ENCODE peak calls at places on chromosomes 2 and 18, in nine cellular contexts. C is retinal pigment epithelial cell, G is kidney, F is esophagus squamous epithelium, M is mammary epithelial cell, N is lower leg skin, T is endodermal cell, R is heart right ventricle, E is fibroblast of lung. H is an unnamed sample.

GRCh38 chr2:23711979-23712755 is 214.8 kb downstream of the ATAD2B start:
- DNase-seq in C (peak), G (no peak), F (no peak), M (no peak), N (no peak), T (peak), R (peak), E (peak), H (no peak)

GRCh38 chr18:62744076-62744705 is 28.9 kb downstream of the PHLPP1 start:
- DNase-seq in C (no peak), G (no peak), F (no peak), M (no peak), N (no peak), T (no peak), R (no peak), E (peak), H (no peak)

GRCh38 chr2:165009466-165009865 is 54.1 kb upstream of the SLC38A11 start:
- DNase-seq in C (no peak), G (no peak), F (no peak), M (peak), N (no peak), T (no peak), R (no peak), E (peak), H (peak)

GRCh38 chr18:47260138-47260923 is 8.9 kb upstream of the SKOR2 start:
- DNase-seq in C (no peak), G (peak), F (no peak), M (peak), N (no peak), T (peak), R (peak), E (peak), H (no peak)

GRCh38 chr18:10286580-10287150 is 167.8 kb upstream of the APCDD1 start:
- DNase-seq in C (no peak), G (no peak), F (no peak), M (no peak), N (no peak), T (no peak), R (no peak), E (no peak), H (no peak)

GRCh38 chr2:3405308-3405707 is 25.8 kb downstream of the TRAPPC12 start:
- DNase-seq in C (no peak), G (no peak), F (no peak), M (no peak), N (no peak), T (no peak), R (no peak), E (no peak), H (no peak)

GRCh38 chr18:31419457-31419932 is 28.0 kb upstream of the DSG3 start:
- DNase-seq in C (no peak), G (no peak), F (no peak), M (peak), N (no peak), T (peak), R (no peak), E (no peak), H (no peak)

GRCh38 chr2:159157361-159158045 is 129.0 kb downstream of the WDSUB1 start:
- DNase-seq in C (no peak), G (no peak), F (no peak), M (peak), N (no peak), T (no peak), R (no peak), E (no peak), H (no peak)

GRCh38 chr18:48049757-48050156 is 119.3 kb upstream of the SMAD2 start:
- DNase-seq in C (no peak), G (peak), F (no peak), M (peak), N (no peak), T (no peak), R (no peak), E (no peak), H (no peak)

GRCh38 chr2:111216811-111217652 is 96.3 kb downstream of the BCL2L11 start:
- DNase-seq in C (no peak), G (no peak), F (no peak), M (no peak), N (no peak), T (peak), R (peak), E (no peak), H (no peak)

GRCh38 chr18:34710430-34711386 is 610 bp downstream of the DTNA start:
- DNase-seq in C (no peak), G (no peak), F (no peak), M (no peak), N (no peak), T (no peak), R (no peak), E (peak), H (no peak)

GRCh38 chr2:104768694-104769093 is 85.2 kb upstream of the POU3F3 start:
- DNase-seq in C (no peak), G (no peak), F (no peak), M (no peak), N (no peak), T (no peak), R (no peak), E (peak), H (peak)

GRCh38 chr2:28155627-28156026 is 237.0 kb upstream of the FOSL2 start:
- DNase-seq in C (no peak), G (no peak), F (no peak), M (no peak), N (no peak), T (peak), R (no peak), E (no peak), H (no peak)
- TF ChIP-seq CTCF in C (peak), G (peak), F (peak), M (peak), N (no peak), T (peak), R (peak), E (peak), H (peak)

GRCh38 chr2:105822186-105822585 is 77.5 kb downstream of the NCK2 start:
- DNase-seq in C (no peak), G (no peak), F (no peak), M (no peak), N (no peak), T (no peak), R (no peak), E (no peak), H (no peak)
- H3K4me3 ChIP-seq in C (no peak), G (no peak), F (no peak), M (no peak), N (no peak), T (no peak), R (no peak), E (no peak), H (no peak)

DNA sequence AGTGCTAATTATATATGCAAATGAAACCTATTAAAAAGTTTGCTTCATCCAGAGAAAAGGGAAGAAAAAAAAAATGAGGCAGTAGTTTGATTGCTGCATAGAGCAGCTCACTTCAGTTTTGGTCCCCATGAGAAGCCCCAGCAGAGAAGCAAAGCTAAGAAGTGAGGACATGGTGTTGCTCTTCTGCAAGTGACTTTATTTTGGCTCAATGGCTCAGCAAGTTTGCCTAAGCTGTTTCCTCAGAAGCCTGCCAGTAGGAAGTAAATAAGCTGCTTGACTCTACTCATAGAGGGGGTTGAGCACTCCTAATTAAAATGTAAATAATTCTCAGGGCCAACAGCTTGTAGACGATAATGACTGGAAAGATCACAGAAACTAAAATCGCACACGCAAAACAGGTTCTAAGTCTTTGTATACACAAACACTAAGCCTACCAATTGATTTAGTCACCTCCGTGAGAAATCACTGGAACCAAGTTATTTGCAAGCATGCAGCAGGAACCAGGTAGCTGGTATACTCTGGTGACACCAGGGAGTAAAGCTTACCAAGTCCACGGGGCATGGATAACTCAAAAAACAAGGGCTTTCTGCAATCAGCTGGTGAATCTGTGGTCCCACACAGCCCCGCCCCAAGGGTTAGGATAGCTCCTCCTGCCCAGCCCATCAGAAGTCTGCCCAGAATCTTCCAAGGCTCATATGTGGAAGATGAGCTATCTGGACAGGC is 39.7 kb upstream of the NABP1 start:
- DNase-seq in C (no peak), G (no peak), F (no peak), M (no peak), N (no peak), T (peak), R (no peak), E (peak), H (no peak)
- TF ChIP-seq CTCF in C (no peak), G (no peak), F (no peak), M (no peak), N (no peak), T (no peak), R (no peak), E (no peak), H (no peak)

DNA sequence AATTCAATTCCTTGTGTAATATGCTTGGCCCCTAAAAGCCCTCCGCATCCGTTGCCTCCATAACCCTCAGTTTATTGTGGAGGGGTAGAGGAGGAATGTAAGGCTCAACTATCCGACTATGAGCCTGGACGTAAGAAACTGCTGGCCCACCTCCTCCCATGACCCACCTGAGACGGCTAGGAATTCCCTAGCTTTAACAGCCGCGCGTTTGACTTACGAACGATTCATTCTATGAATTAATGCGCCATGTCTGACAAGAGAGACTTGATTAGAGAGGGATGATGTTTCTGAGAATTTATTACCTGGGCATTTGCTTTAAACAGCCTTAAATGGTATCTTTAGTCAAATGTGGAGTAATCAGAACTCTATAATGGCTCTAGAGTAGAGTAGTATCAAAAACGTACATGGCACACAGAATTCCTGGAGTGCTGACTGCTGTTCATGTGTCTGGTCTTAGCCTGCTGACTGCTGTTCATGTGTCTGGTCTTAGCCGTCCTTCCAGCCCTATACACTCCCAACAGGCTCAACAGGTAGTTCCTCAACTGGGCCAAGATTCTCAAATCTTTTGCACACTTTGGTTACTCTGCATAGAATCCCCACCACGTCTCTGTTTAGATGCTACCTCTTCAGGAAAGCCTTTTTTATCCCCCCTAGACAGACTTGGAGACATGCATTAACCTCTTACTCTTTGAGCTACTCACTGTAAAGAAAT is 899 bp upstream of the GFPT1 start:
- DNase-seq in C (no peak), G (no peak), F (no peak), M (no peak), N (no peak), T (no peak), R (peak), E (no peak), H (no peak)
- H3K4me3 ChIP-seq in C (peak), G (peak), F (peak), M (peak), N (peak), T (peak), R (peak), E (peak), H (peak)

H was measured in epithelial cell of proximal tubule.